ENCODE peak calls at places on chromosomes 6 and 20, in eight cellular contexts. O is activated T-cell treated with anti-CD3 and anti-CD28 coated beads for 1 hour; C is stimulated activated CD8-positive, alpha-beta memory T cell treated with anti-CD3 and anti-CD28 coated beads, Interleukin-4, amount 100 ng/mL, for 48 hours; D is astrocyte of the spinal cord; A is stimulated activated CD4-positive, alpha-beta T cell treated with anti-CD3 and anti-CD28 coated beads, Interleukin-1b, Interleukin-23, amount 100 ng/mL, for 24 hours; Q is HT1080; S is CD8-positive, alpha-beta memory T cell; K is mucosa of gallbladder. G is an unnamed sample.

GRCh38 chr20:44416082-44416715 is 59.5 kb upstream of the TTPAL start:
- DNase-seq in A (no peak), O (no peak), S (no peak), Q (no peak), C (no peak), D (no peak), K (no peak), G (no peak)

GRCh38 chr6:2885967-2886731 is 17.0 kb downstream of the SERPINB9 start:
- DNase-seq in O (no peak), K (no peak), D (no peak), S (no peak), C (peak), Q (no peak), A (no peak), G (no peak)

GRCh38 chr6:118632359-118632758 is 19.0 kb downstream of the CEP85L start:
- DNase-seq in C (peak), D (no peak), A (no peak), Q (peak), K (no peak), O (no peak), S (no peak), G (peak)

GRCh38 chr6:22766979-22767378 is 197.6 kb downstream of the HDGFL1 start:
- DNase-seq in D (no peak), K (no peak), S (no peak), Q (no peak), C (no peak), O (no peak), A (no peak), G (peak)

GRCh38 chr6:147166360-147166944 is 37.8 kb upstream of the STXBP5 start:
- DNase-seq in D (peak), Q (no peak), C (no peak), O (no peak), A (no peak), S (no peak), K (no peak), G (peak)

GRCh38 chr6:11851405-11851804 is 72.8 kb upstream of the ADTRP start:
- DNase-seq in A (no peak), C (no peak), K (no peak), D (peak), S (no peak), Q (peak), O (no peak), G (peak)

GRCh38 chr20:31803552-31804291 is 15.4 kb upstream of the MYLK2 start:
- DNase-seq in Q (no peak), S (no peak), O (no peak), A (no peak), D (no peak), C (no peak), K (no peak), G (no peak)

GRCh38 chr20:64105846-64106434 is 1.4 kb downstream of the NPBWR2 start:
- DNase-seq in K (no peak), O (no peak), S (no peak), D (no peak), Q (no peak), C (no peak), A (no peak), G (no peak)

GRCh38 chr6:24664049-24664987 is 2.4 kb downstream of the TDP2 start:
- DNase-seq in D (no peak), Q (no peak), K (peak), C (no peak), S (no peak), O (no peak), A (no peak), G (no peak)

GRCh38 chr6:18506387-18507017 is 119.4 kb downstream of the RNF144B start:
- DNase-seq in O (no peak), Q (no peak), S (no peak), D (no peak), A (no peak), K (no peak), C (no peak), G (peak)

GRCh38 chr20:10550204-10551118 is 115.4 kb downstream of the SLX4IP start:
- DNase-seq in K (no peak), D (no peak), Q (no peak), C (peak), O (no peak), S (no peak), A (no peak), G (no peak)

GRCh38 chr20:61307686-61308085 is 55.6 kb downstream of the CDH4 start:
- DNase-seq in K (no peak), O (no peak), C (no peak), Q (no peak), A (no peak), S (no peak), D (no peak), G (no peak)

GRCh38 chr20:48758206-48758820 is 69.5 kb downstream of the PREX1 start:
- DNase-seq in O (no peak), Q (no peak), C (no peak), D (no peak), K (no peak), S (peak), A (no peak), G (no peak)

GRCh38 chr20:54063998-54064676 is 6.3 kb downstream of the BCAS1 start:
- DNase-seq in S (peak), A (no peak), Q (no peak), K (no peak), O (peak), D (no peak), C (peak), G (no peak)

GRCh38 chr20:32333988-32334885 is 23.9 kb upstream of the ASXL1 start:
- DNase-seq in D (no peak), Q (no peak), O (peak), K (peak), C (peak), A (no peak), S (peak), G (no peak)

GRCh38 chr6:155247618-155248017 is 16.2 kb upstream of the CLDN20 start:
- DNase-seq in S (no peak), Q (peak), D (no peak), O (no peak), K (no peak), C (no peak), A (no peak), G (peak)

GRCh38 chr6:20840675-20841074 is 306.4 kb downstream of the CDKAL1 start:
- DNase-seq in Q (peak), A (no peak), K (no peak), D (peak), O (no peak), S (no peak), C (no peak), G (peak)

GRCh38 chr20:43893930-43894329 is 20.7 kb upstream of the TOX2 start:
- DNase-seq in O (no peak), S (no peak), A (no peak), C (no peak), K (no peak), Q (peak), D (no peak), G (no peak)

GRCh38 chr6:152244998-152245630 is 392.0 kb downstream of the SYNE1 start:
- DNase-seq in A (no peak), D (no peak), C (no peak), Q (no peak), S (no peak), K (no peak), O (no peak), G (no peak)

GRCh38 chr6:157461000-157461915 is 80.3 kb downstream of the ZDHHC14 start:
- DNase-seq in O (no peak), C (peak), D (peak), A (peak), S (no peak), Q (no peak), K (no peak), G (peak)

GRCh38 chr6:20771427-20771826 is 237.2 kb downstream of the CDKAL1 start:
- DNase-seq in S (no peak), D (no peak), C (no peak), O (no peak), K (no peak), A (no peak), Q (no peak), G (no peak)

G was measured in brain microvascular endothelial cell.